ENCODE peak calls at places on chromosomes 16 and 17, in five cellular contexts. A is HL-60; F is H54; D is left cardiac atrium; Z is stimulated activated naive CD4-positive, alpha-beta T cell. P is an unnamed sample.

GRCh38 chr16:57091200-57091989 is 988 bp upstream of the CPNE2 start:
- DNase-seq in A (no peak), F (peak), D (peak), Z (no peak), P (no peak)

GRCh38 chr16:68915561-68915960 is 72.2 kb downstream of the TANGO6 start:
- DNase-seq in A (no peak), F (no peak), D (no peak), Z (no peak), P (no peak)

GRCh38 chr16:4426021-4426684 is 485 bp downstream of the DNAJA3 start:
- DNase-seq in A (no peak), F (no peak), D (no peak), Z (no peak), P (no peak)

GRCh38 chr17:82124101-82124500 is 26.1 kb upstream of the FASN start:
- DNase-seq in A (no peak), F (no peak), D (no peak), Z (no peak), P (no peak)

GRCh38 chr16:56306690-56307533 is 115.6 kb downstream of the GNAO1 start:
- DNase-seq in A (no peak), F (no peak), D (no peak), Z (no peak), P (no peak)

GRCh38 chr17:6856054-6856453 is 24.5 kb upstream of the TEKT1 start:
- DNase-seq in A (no peak), F (no peak), D (no peak), Z (no peak), P (no peak)

GRCh38 chr17:1413281-1413791 is 13.3 kb upstream of the YWHAE start:
- DNase-seq in A (no peak), F (peak), D (peak), Z (no peak), P (no peak)

GRCh38 chr17:50130778-50131317 is 888 bp upstream of the SAMD14 start:
- DNase-seq in A (no peak), F (no peak), D (no peak), Z (no peak), P (no peak)

GRCh38 chr17:31373150-31374082 is 18.1 kb upstream of the RAB11FIP4 start:
- DNase-seq in A (no peak), F (no peak), D (no peak), Z (no peak), P (peak)

GRCh38 chr16:7025616-7026190 is 306.9 kb upstream of the RBFOX1 start:
- DNase-seq in A (no peak), F (peak), D (peak), Z (no peak), P (no peak)

GRCh38 chr17:45433136-45433535 is 466 bp upstream of the ARHGAP27 start:
- DNase-seq in A (no peak), F (no peak), D (no peak), Z (no peak), P (no peak)

GRCh38 chr16:4521971-4522623 is 16.5 kb downstream of the CDIP1 start:
- DNase-seq in A (no peak), F (no peak), D (peak), Z (no peak), P (no peak)

P was measured in central memory CD4-positive, alpha-beta T cell.